ENCODE peak calls at places on chromosomes 3 and 15, in four cellular contexts. One of them, this sample, is unnamed.
A peak's percentile ranks its signal among the peaks of the same experiment; 100 is the strongest.

GRCh38 chr3:116340680-116341216 is 104.5 kb downstream of the LSAMP start:
- DNase-seq in EL: no peak
- DNase-seq in hypothalamus: no peak
- DNase-seq in cardiac fibroblast: no peak
- DNase-seq in this sample: peak; percentile 6

GRCh38 chr15:98658831-98659699 is 10.7 kb downstream of the IGF1R start:
- DNase-seq in hypothalamus: peak; percentile 12
- DNase-seq in cardiac fibroblast: peak; percentile 56
- DNase-seq in EL: peak; percentile 52
- DNase-seq in this sample: peak; percentile 75

GRCh38 chr15:64151727-64152506 is at the start of gene SNX22:
- DNase-seq in hypothalamus: peak; percentile 57
- DNase-seq in cardiac fibroblast: no peak
- DNase-seq in EL: no peak
- DNase-seq in this sample: peak; percentile 42

GRCh38 chr3:71542548-71543370 is 40.8 kb downstream of the FOXP1 start:
- DNase-seq in EL: peak; percentile 89
- DNase-seq in cardiac fibroblast: peak; percentile 88
- DNase-seq in hypothalamus: peak; percentile 60
- DNase-seq in this sample: peak; percentile 91

GRCh38 chr15:100335335-100335999 is 6.3 kb downstream of the ADAMTS17 start:
- DNase-seq in EL: no peak
- DNase-seq in hypothalamus: no peak
- DNase-seq in cardiac fibroblast: no peak
- DNase-seq in this sample: no peak

GRCh38 chr15:86203462-86203861 is 123.8 kb downstream of the AGBL1 start:
- DNase-seq in hypothalamus: no peak
- DNase-seq in EL: no peak
- DNase-seq in cardiac fibroblast: no peak
- DNase-seq in this sample: no peak

GRCh38 chr15:70258369-70259029 is 160.8 kb upstream of the TLE3 start:
- DNase-seq in hypothalamus: peak; percentile 16
- DNase-seq in cardiac fibroblast: no peak
- DNase-seq in EL: peak; percentile 16
- DNase-seq in this sample: no peak

GRCh38 chr3:39671116-39671515 is 138.3 kb upstream of the MYRIP start:
- DNase-seq in EL: no peak
- DNase-seq in cardiac fibroblast: peak; percentile 28
- DNase-seq in hypothalamus: no peak
- DNase-seq in this sample: no peak

GRCh38 chr15:62090988-62091387 is 24.2 kb downstream of the C2CD4A start:
- DNase-seq in hypothalamus: no peak
- DNase-seq in cardiac fibroblast: no peak
- DNase-seq in EL: no peak
- DNase-seq in this sample: no peak

GRCh38 chr3:64796597-64796996 is 108.8 kb upstream of the ADAMTS9 start:
- DNase-seq in hypothalamus: no peak
- DNase-seq in EL: no peak
- DNase-seq in cardiac fibroblast: peak; percentile 12
- DNase-seq in this sample: no peak

GRCh38 chr3:141377377-141377776 is 9.1 kb downstream of the ZBTB38 start:
- DNase-seq in cardiac fibroblast: peak; percentile 13
- DNase-seq in EL: no peak
- DNase-seq in hypothalamus: no peak
- DNase-seq in this sample: no peak

GRCh38 chr15:57375827-57376694 is at the start of gene CGNL1:
- DNase-seq in cardiac fibroblast: no peak
- DNase-seq in EL: peak; percentile 52
- DNase-seq in hypothalamus: peak; percentile 45
- DNase-seq in this sample: peak; percentile 88

GRCh38 chr3:38059597-38059996 is 20.6 kb downstream of the DLEC1 start:
- DNase-seq in hypothalamus: no peak
- DNase-seq in cardiac fibroblast: no peak
- DNase-seq in EL: no peak
- DNase-seq in this sample: no peak

GRCh38 chr15:81859737-81860516 is 185.9 kb downstream of the MEX3B start:
- DNase-seq in EL: no peak
- DNase-seq in cardiac fibroblast: no peak
- DNase-seq in hypothalamus: no peak
- DNase-seq in this sample: no peak